ENCODE peak calls at places on chromosomes 4 and X, in four cellular contexts. One of them, this sample, is unnamed.

GRCh38 chr4:3270141-3270611 is 21.2 kb downstream of the MSANTD1 start:
- DNase-seq in lower lobe of right lung: no peak
- DNase-seq in HFF-Myc: no peak
- DNase-seq in adipocyte: no peak
- DNase-seq in this sample: no peak

GRCh38 chr4:89708903-89709361 is 128.0 kb downstream of the SNCA start:
- DNase-seq in lower lobe of right lung: no peak
- DNase-seq in HFF-Myc: no peak
- DNase-seq in adipocyte: peak
- DNase-seq in this sample: no peak

GRCh38 chrX:10519278-10519677 is 101.1 kb downstream of the MID1 start:
- DNase-seq in lower lobe of right lung: no peak
- DNase-seq in HFF-Myc: no peak
- DNase-seq in adipocyte: peak
- DNase-seq in this sample: no peak

GRCh38 chrX:140507982-140508305 is 3.1 kb upstream of the SOX3 start:
- DNase-seq in lower lobe of right lung: peak
- DNase-seq in HFF-Myc: no peak
- DNase-seq in adipocyte: no peak
- DNase-seq in this sample: no peak

GRCh38 chr4:163582688-163583087 is 88.2 kb downstream of the TMA16 start:
- DNase-seq in lower lobe of right lung: no peak
- DNase-seq in HFF-Myc: no peak
- DNase-seq in adipocyte: no peak
- DNase-seq in this sample: peak

GRCh38 chrX:129115104-129115503 is 408.2 kb downstream of the SMARCA1 start:
- DNase-seq in lower lobe of right lung: no peak
- DNase-seq in HFF-Myc: no peak
- DNase-seq in adipocyte: peak
- DNase-seq in this sample: peak

GRCh38 chr4:159787901-159788300 is 685.0 kb downstream of the RAPGEF2 start:
- DNase-seq in lower lobe of right lung: no peak
- DNase-seq in HFF-Myc: no peak
- DNase-seq in adipocyte: no peak
- DNase-seq in this sample: no peak

GRCh38 chr4:16289872-16290554 is 63.7 kb upstream of the TAPT1 start:
- DNase-seq in lower lobe of right lung: no peak
- DNase-seq in HFF-Myc: peak
- DNase-seq in adipocyte: peak
- DNase-seq in this sample: peak

GRCh38 chr4:7309176-7309575 is 116.8 kb downstream of the SORCS2 start:
- DNase-seq in lower lobe of right lung: no peak
- DNase-seq in HFF-Myc: no peak
- DNase-seq in adipocyte: no peak
- DNase-seq in this sample: no peak

GRCh38 chr4:146439999-146440398 is 81.7 kb downstream of the SLC10A7 start:
- DNase-seq in lower lobe of right lung: no peak
- DNase-seq in HFF-Myc: no peak
- DNase-seq in adipocyte: no peak
- DNase-seq in this sample: no peak

GRCh38 chrX:50704987-50705386 is 109.0 kb downstream of the SHROOM4 start:
- DNase-seq in lower lobe of right lung: no peak
- DNase-seq in HFF-Myc: no peak
- DNase-seq in adipocyte: no peak
- DNase-seq in this sample: peak

GRCh38 chr4:25030283-25031076 is at the start of gene LGI2:
- DNase-seq in lower lobe of right lung: peak
- DNase-seq in HFF-Myc: no peak
- DNase-seq in adipocyte: peak
- DNase-seq in this sample: no peak

GRCh38 chr4:72326692-72327632 is 242.1 kb downstream of the ADAMTS3 start:
- DNase-seq in lower lobe of right lung: no peak
- DNase-seq in HFF-Myc: no peak
- DNase-seq in adipocyte: peak
- DNase-seq in this sample: peak

GRCh38 chr4:48141048-48141447 is 7.0 kb upstream of the TXK start:
- DNase-seq in lower lobe of right lung: no peak
- DNase-seq in HFF-Myc: peak
- DNase-seq in adipocyte: peak
- DNase-seq in this sample: peak

GRCh38 chrX:115494133-115494532 is 66.8 kb upstream of the PLS3 start:
- DNase-seq in lower lobe of right lung: no peak
- DNase-seq in HFF-Myc: no peak
- DNase-seq in adipocyte: peak
- DNase-seq in this sample: no peak

GRCh38 chrX:154735695-154736393 is 15.0 kb downstream of the GAB3 start:
- DNase-seq in lower lobe of right lung: peak
- DNase-seq in HFF-Myc: no peak
- DNase-seq in adipocyte: peak
- DNase-seq in this sample: peak

GRCh38 chr4:178090640-178091411 is 648.6 kb upstream of the AGA start:
- DNase-seq in lower lobe of right lung: no peak
- DNase-seq in HFF-Myc: no peak
- DNase-seq in adipocyte: no peak
- DNase-seq in this sample: no peak

GRCh38 chr4:82500106-82500738 is 61.6 kb downstream of the TMEM150C start:
- DNase-seq in lower lobe of right lung: no peak
- DNase-seq in HFF-Myc: no peak
- DNase-seq in adipocyte: peak
- DNase-seq in this sample: peak

GRCh38 chrX:54921427-54922021 is 900 bp downstream of the TRO start:
- DNase-seq in lower lobe of right lung: no peak
- DNase-seq in HFF-Myc: peak
- DNase-seq in adipocyte: peak
- DNase-seq in this sample: peak

GRCh38 chr4:168524006-168524405 is 27.2 kb downstream of the PALLD start:
- DNase-seq in lower lobe of right lung: no peak
- DNase-seq in HFF-Myc: peak
- DNase-seq in adipocyte: peak
- DNase-seq in this sample: peak

GRCh38 chr4:123505077-123505456 is 108.5 kb downstream of the SPRY1 start:
- DNase-seq in lower lobe of right lung: no peak
- DNase-seq in HFF-Myc: no peak
- DNase-seq in adipocyte: peak
- DNase-seq in this sample: peak

GRCh38 chr4:78481180-78481579 is 70.4 kb upstream of the ANXA3 start:
- DNase-seq in lower lobe of right lung: no peak
- DNase-seq in HFF-Myc: peak
- DNase-seq in adipocyte: peak
- DNase-seq in this sample: peak

GRCh38 chr4:73137121-73137520 is 67.6 kb upstream of the COX18 start:
- DNase-seq in lower lobe of right lung: no peak
- DNase-seq in HFF-Myc: no peak
- DNase-seq in adipocyte: no peak
- DNase-seq in this sample: no peak

GRCh38 chr4:130336585-130337217 is 1240.7 kb downstream of the C4orf33 start:
- DNase-seq in lower lobe of right lung: no peak
- DNase-seq in HFF-Myc: no peak
- DNase-seq in adipocyte: peak
- DNase-seq in this sample: peak

DNA sequence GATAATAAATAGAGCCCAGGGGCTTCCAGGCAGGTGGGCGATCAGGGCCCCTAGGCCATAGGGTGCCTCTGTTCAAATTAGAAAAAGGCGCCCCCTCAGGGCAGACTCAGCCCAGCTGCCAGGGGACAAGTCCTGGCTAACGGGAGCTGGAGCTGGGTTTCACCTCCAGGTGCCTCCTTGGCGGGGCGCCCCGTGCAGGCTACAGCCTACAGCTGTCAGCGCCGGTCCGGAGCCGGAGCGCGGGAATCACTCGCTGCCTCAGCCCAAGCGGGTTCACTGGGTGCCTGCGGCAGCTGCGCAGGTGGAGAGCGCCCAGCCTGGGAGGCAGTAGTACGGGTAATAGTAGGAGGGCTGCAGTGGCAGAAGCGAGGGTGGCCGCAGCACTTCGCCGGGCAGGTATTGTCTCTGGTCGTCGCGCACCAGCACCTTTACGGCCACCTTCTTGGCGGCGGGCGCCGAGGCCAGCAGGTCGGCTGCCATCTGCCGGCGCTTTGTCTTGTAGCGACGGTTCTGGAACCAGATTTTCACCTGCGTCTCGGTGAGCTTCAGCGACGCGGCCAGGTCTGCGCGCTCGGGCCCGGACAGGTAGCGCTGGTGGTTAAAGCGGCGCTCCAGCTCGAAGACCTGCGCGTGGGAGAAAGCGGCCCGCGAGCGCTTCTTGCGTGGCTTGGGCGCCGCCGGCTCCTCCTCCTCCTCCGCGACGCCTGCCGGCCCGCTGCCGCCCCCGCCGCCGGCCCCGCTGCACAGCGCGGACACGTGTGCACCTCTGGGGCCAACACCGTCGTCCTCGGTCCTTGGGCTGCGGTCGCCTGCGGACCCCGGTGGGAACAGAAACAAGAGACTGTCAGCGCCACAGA is 2.4 kb downstream of the NKX3-2 start:
- DNase-seq in lower lobe of right lung: no peak
- DNase-seq in HFF-Myc: no peak
- DNase-seq in adipocyte: no peak
- DNase-seq in this sample: no peak
- H3K4me3 ChIP-seq in lower lobe of right lung: peak
- H3K4me3 ChIP-seq in HFF-Myc: no peak
- H3K4me3 ChIP-seq in adipocyte: peak
- H3K4me3 ChIP-seq in this sample: no peak

GRCh38 chrX:133440081-133440796 is 24.9 kb upstream of the GPC4 start:
- DNase-seq in lower lobe of right lung: no peak
- DNase-seq in HFF-Myc: no peak
- DNase-seq in adipocyte: no peak
- DNase-seq in this sample: no peak

GRCh38 chrX:133437771-133438170 is 22.5 kb upstream of the GPC4 start:
- DNase-seq in lower lobe of right lung: no peak
- DNase-seq in HFF-Myc: no peak
- DNase-seq in adipocyte: no peak
- DNase-seq in this sample: no peak

GRCh38 chrX:133435544-133436124 is 20.3 kb upstream of the GPC4 start:
- DNase-seq in lower lobe of right lung: no peak
- DNase-seq in HFF-Myc: no peak
- DNase-seq in adipocyte: no peak
- DNase-seq in this sample: no peak

GRCh38 chrX:133434197-133434820 is 19.0 kb upstream of the GPC4 start:
- DNase-seq in lower lobe of right lung: no peak
- DNase-seq in HFF-Myc: no peak
- DNase-seq in adipocyte: no peak
- DNase-seq in this sample: no peak

DNA sequence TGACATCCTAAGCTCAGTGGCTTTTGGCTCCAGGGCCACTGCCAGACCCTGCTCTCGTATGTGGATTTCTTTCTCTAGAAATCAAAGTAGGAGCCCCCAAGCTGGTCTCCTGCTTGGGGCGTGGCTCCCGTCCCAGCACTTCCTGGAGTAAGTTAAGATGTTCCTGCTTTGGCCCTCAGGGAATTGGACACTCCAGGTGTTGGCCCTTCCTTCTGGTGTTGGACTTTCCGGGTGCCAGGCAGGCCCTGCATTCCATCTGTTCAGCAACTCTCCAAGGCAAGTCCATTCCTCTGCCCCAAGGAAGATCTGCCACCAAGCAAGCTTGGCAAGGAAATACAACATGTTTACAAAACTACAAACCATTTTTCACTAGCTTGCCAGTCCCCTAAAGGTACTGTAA is 22.1 kb upstream of the GPC4 start:
- DNase-seq in lower lobe of right lung: no peak
- DNase-seq in HFF-Myc: no peak
- DNase-seq in adipocyte: no peak
- DNase-seq in this sample: no peak
- H3K4me3 ChIP-seq in lower lobe of right lung: no peak
- H3K4me3 ChIP-seq in HFF-Myc: no peak
- H3K4me3 ChIP-seq in adipocyte: no peak
- H3K4me3 ChIP-seq in this sample: no peak

GRCh38 chr4:76896048-76896447 is 1.9 kb downstream of the SOWAHB start:
- DNase-seq in lower lobe of right lung: no peak
- DNase-seq in HFF-Myc: no peak
- DNase-seq in adipocyte: no peak
- DNase-seq in this sample: no peak

GRCh38 chr4:76896731-76897521 is 1.0 kb downstream of the SOWAHB start:
- DNase-seq in lower lobe of right lung: peak
- DNase-seq in HFF-Myc: no peak
- DNase-seq in adipocyte: peak
- DNase-seq in this sample: no peak

GRCh38 chr4:76897522-76898384 is at the start of gene SOWAHB:
- DNase-seq in lower lobe of right lung: peak
- DNase-seq in HFF-Myc: no peak
- DNase-seq in adipocyte: peak
- DNase-seq in this sample: no peak

GRCh38 chr4:76898949-76899640 is 1.2 kb upstream of the SOWAHB start:
- DNase-seq in lower lobe of right lung: no peak
- DNase-seq in HFF-Myc: no peak
- DNase-seq in adipocyte: peak
- DNase-seq in this sample: no peak

DNA sequence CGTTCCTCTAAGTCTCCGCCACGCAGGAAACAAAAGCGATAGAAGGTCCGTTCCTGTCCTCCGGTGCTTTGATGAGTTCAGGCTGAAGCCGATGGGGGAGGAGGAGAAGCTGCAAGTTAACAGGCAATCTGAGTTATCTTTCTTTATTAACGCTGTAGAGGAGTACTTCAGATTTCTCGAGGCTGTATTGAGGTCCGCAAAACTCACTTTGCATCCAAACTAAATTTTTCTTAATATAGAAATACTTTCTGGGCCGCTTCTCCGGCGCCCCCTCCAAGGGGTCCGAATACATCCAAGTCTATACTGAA is 395 bp upstream of the SOWAHB start:
- DNase-seq in lower lobe of right lung: no peak
- DNase-seq in HFF-Myc: no peak
- DNase-seq in adipocyte: peak
- DNase-seq in this sample: no peak
- H3K4me3 ChIP-seq in lower lobe of right lung: peak
- H3K4me3 ChIP-seq in HFF-Myc: no peak
- H3K4me3 ChIP-seq in adipocyte: peak
- H3K4me3 ChIP-seq in this sample: no peak

GRCh38 chr4:43330288-43330687 is 437.8 kb downstream of the GRXCR1 start:
- DNase-seq in lower lobe of right lung: no peak
- DNase-seq in HFF-Myc: peak
- DNase-seq in adipocyte: no peak
- DNase-seq in this sample: peak

DNA sequence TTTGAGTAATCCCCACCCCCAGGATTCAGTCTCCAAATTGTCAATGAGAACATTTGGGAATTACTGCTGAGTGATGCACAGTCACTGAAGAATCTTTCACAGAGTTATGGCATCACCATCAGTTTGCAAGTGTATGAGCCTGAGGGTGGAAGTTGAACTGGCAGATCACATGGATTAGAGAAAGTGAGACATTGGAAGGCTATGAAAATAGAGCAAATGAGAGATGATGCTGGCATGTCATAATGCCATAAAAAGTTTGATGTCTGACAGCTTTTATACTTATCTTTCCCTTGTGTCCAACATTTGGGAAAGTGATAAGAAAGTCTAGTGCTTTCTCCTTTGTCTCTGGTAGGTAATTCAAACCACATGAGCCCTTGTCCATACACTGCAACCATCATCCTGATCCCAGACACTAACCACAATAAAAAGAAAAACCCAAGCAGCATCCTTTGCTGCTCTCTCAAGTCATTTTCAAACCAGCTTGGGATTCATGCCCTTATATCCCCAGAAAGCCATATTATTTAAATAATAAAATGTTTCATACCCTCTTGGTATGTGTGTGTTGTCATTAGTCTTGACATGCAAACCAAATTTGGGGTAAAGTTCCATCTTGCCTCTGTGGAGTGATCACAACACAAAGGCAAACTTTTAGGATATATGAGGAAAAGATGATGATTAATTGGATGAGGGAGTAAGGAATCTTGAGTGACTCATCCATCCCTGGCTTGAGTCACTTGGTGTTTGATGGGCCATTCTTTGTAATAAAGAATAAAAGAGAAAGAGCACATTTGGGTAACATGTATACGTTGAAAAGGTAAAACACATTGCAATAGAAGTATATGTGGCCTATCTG is 438.9 kb downstream of the GRXCR1 start:
- DNase-seq in lower lobe of right lung: no peak
- DNase-seq in HFF-Myc: peak
- DNase-seq in adipocyte: peak
- DNase-seq in this sample: peak
- H3K4me3 ChIP-seq in lower lobe of right lung: no peak
- H3K4me3 ChIP-seq in HFF-Myc: no peak
- H3K4me3 ChIP-seq in adipocyte: no peak
- H3K4me3 ChIP-seq in this sample: no peak